ENCODE peak calls at places on chromosome 15, in five cellular contexts. G is heart left ventricle, M is brain microvascular endothelial cell, V is neural progenitor cell, A is nephron progenitor cell. D is an unnamed sample.

GRCh38 chr15:77840962-77841361 is 208.2 kb upstream of the LINGO1 start:
- DNase-seq in G (no peak), V (no peak), M (peak), A (no peak), D (no peak)

GRCh38 chr15:78316211-78317077 is 17.0 kb upstream of the SKIC8 start:
- DNase-seq in G (peak), A (no peak), V (peak), M (no peak), D (no peak)

GRCh38 chr15:38828031-38828532 is 263.5 kb upstream of the RASGRP1 start:
- DNase-seq in M (peak), A (no peak), V (no peak), G (no peak), D (no peak)

GRCh38 chr15:60059186-60059585 is 55.1 kb downstream of the FOXB1 start:
- DNase-seq in M (no peak), G (no peak), V (no peak), A (no peak), D (no peak)

GRCh38 chr15:45855907-45856579 is 221.2 kb downstream of the SQOR start:
- DNase-seq in M (no peak), A (no peak), G (no peak), V (no peak), D (no peak)

GRCh38 chr15:68191555-68191954 is 13.6 kb downstream of the CALML4 start:
- DNase-seq in G (no peak), V (no peak), M (no peak), A (no peak), D (no peak)

GRCh38 chr15:81016253-81017068 is 15.7 kb downstream of the TLNRD1 start:
- DNase-seq in V (no peak), M (no peak), A (no peak), G (no peak), D (no peak)

GRCh38 chr15:70045045-70045444 is 52.7 kb downstream of the TLE3 start:
- DNase-seq in M (no peak), V (no peak), A (no peak), G (no peak), D (no peak)

GRCh38 chr15:66233487-66234415 is 19.8 kb downstream of the MEGF11 start:
- DNase-seq in A (no peak), G (no peak), V (peak), M (no peak), D (no peak)

GRCh38 chr15:32774022-32774421 is 56.2 kb downstream of the GREM1 start:
- DNase-seq in M (peak), G (no peak), A (no peak), V (no peak), D (no peak)

GRCh38 chr15:52161406-52161966 is 29.7 kb downstream of the GNB5 start:
- DNase-seq in A (no peak), G (no peak), V (no peak), M (no peak), D (no peak)

GRCh38 chr15:76517910-76518309 is 181.3 kb downstream of the ISL2 start:
- DNase-seq in M (no peak), G (no peak), A (no peak), V (no peak), D (no peak)

GRCh38 chr15:81029416-81030367 is 29.0 kb downstream of the TLNRD1 start:
- DNase-seq in M (no peak), A (no peak), V (no peak), G (no peak), D (no peak)

GRCh38 chr15:56798639-56799038 is 65.3 kb upstream of the ZNF280D start:
- DNase-seq in A (no peak), G (peak), M (no peak), V (no peak), D (no peak)

GRCh38 chr15:71784719-71785118 is 25.6 kb upstream of the NR2E3 start:
- DNase-seq in M (no peak), G (no peak), A (no peak), V (no peak), D (no peak)

GRCh38 chr15:52563499-52564060 is 5.2 kb downstream of the ARPP19 start:
- DNase-seq in V (no peak), M (no peak), G (no peak), A (no peak), D (no peak)

GRCh38 chr15:48332642-48333034 is 1.4 kb downstream of the DUT start:
- DNase-seq in M (no peak), V (no peak), A (no peak), G (no peak), D (no peak)

GRCh38 chr15:58224068-58224467 is 85.9 kb downstream of the AQP9 start:
- DNase-seq in V (no peak), A (no peak), M (no peak), G (peak), D (no peak)

GRCh38 chr15:89371145-89372044 is 36.8 kb upstream of the POLG start:
- DNase-seq in A (peak), G (no peak), M (no peak), V (peak), D (no peak)

GRCh38 chr15:27730878-27731277 is 368.2 kb downstream of the OCA2 start:
- DNase-seq in A (no peak), M (no peak), G (no peak), V (no peak), D (no peak)

GRCh38 chr15:55969582-55969981 is 23.8 kb downstream of the NEDD4 start:
- DNase-seq in A (no peak), M (no peak), V (no peak), G (no peak), D (no peak)

GRCh38 chr15:77617507-77618285 is 15.0 kb downstream of the LINGO1 start:
- DNase-seq in M (no peak), G (no peak), V (no peak), A (no peak), D (peak)

GRCh38 chr15:83445653-83446052 is 1.5 kb upstream of the SH3GL3 start:
- DNase-seq in M (no peak), G (no peak), A (no peak), V (peak), D (no peak)

GRCh38 chr15:45121706-45122417 is 7.7 kb downstream of the DUOXA2 start:
- DNase-seq in M (peak), V (no peak), G (no peak), A (no peak), D (no peak)

GRCh38 chr15:83066034-83066760 is 855 bp downstream of the BTBD1 start:
- DNase-seq in M (no peak), A (peak), G (peak), V (peak), D (no peak)

GRCh38 chr15:95170587-95171380 is 939.4 kb downstream of the MCTP2 start:
- DNase-seq in V (no peak), G (no peak), A (peak), M (no peak), D (no peak)

GRCh38 chr15:39235084-39235795 is 345.6 kb upstream of the THBS1 start:
- DNase-seq in A (no peak), V (no peak), G (no peak), M (no peak), D (no peak)

GRCh38 chr15:71461748-71462147 is 346.5 kb downstream of the THSD4 start:
- DNase-seq in V (no peak), G (no peak), A (no peak), M (no peak), D (no peak)

GRCh38 chr15:40959331-40960141 is 6.3 kb downstream of the CHAC1 start:
- DNase-seq in M (no peak), V (peak), G (no peak), A (peak), D (no peak)

GRCh38 chr15:55343168-55343567 is 24.1 kb downstream of the PIGB start:
- DNase-seq in V (no peak), M (no peak), G (no peak), A (no peak), D (no peak)

GRCh38 chr15:76393614-76394013 is 57.0 kb downstream of the ISL2 start:
- DNase-seq in V (no peak), G (no peak), M (peak), A (no peak), D (no peak)

GRCh38 chr15:55247766-55248427 is 41.7 kb downstream of the RAB27A start:
- DNase-seq in A (no peak), V (no peak), G (no peak), M (no peak), D (no peak)

GRCh38 chr15:77475898-77476297 is 55.2 kb downstream of the HMG20A start:
- DNase-seq in A (peak), G (no peak), M (no peak), V (peak), D (no peak)

GRCh38 chr15:63389902-63390301 is 8.3 kb upstream of the CA12 start:
- DNase-seq in V (no peak), M (no peak), G (no peak), A (no peak), D (no peak)

GRCh38 chr15:94791516-94791915 is 560.2 kb downstream of the MCTP2 start:
- DNase-seq in V (no peak), A (no peak), M (no peak), G (no peak), D (no peak)

GRCh38 chr15:51134416-51135199 is 39.9 kb upstream of the TNFAIP8L3 start:
- DNase-seq in V (no peak), M (no peak), A (no peak), G (no peak), D (no peak)

GRCh38 chr15:51130344-51130743 is 35.6 kb upstream of the TNFAIP8L3 start:
- DNase-seq in G (no peak), V (no peak), M (no peak), A (no peak), D (no peak)

GRCh38 chr15:51133140-51133630 is 38.5 kb upstream of the TNFAIP8L3 start:
- DNase-seq in A (no peak), V (no peak), M (no peak), G (no peak), D (no peak)

GRCh38 chr15:51131596-51132290 is 37.0 kb upstream of the TNFAIP8L3 start:
- DNase-seq in A (no peak), M (no peak), V (no peak), G (no peak), D (no peak)

DNA sequence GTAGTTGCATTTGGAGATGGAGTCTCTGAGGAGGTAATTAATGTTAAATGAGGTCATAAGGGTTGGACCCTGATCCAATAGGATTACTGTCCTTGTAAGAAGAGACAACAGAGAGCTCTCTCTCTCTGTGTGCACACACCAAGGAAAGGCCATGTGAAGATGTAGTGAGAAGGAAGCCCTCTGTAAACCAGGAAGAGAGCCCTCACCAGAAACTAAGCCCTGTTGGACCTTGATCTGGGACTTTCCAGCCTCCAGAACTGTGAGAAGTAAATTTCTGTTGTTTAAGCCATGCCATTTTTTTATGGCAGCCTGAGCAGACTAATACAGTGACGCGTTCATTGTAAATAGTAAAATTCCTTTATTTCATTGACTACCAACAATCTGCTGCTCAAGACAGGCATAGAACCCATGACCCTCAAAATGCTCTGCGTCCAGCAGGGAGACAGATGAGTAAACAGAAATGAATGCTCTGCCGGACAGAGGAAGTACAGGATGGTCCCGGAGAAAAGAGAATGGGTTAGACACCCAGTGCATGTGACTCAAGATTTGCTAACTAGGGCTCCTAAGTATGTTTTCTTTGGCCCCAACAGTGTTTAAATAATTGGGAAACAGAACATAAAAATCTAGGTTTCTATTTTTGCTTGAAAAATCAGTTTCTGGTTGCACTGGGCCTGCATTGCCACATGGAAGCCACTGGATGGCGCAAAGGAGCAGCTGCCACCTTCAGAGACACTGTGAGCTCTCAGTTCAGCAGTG is 37.9 kb upstream of the TNFAIP8L3 start:
- DNase-seq in V (peak), M (peak), G (peak), A (peak), D (no peak)
- TF ChIP-seq CTCF in V (peak), M (peak), G (peak), A (peak), D (peak)

DNA sequence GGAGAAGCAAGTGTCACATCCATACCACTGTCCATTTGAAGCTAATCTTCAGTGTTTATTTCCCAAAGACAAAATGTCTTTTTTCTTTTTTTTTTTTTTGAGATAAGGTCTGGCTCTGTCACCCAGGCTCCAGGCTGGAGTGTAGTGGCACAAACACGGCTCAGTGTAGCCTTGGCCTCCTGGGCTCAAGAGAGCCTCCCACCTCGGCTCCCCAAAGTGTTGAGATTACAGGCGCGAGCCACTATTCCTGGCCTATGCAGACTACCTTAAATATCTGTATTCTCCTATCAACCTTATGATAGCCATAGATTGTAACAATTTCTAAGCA is 27.7 kb upstream of the VPS33B start:
- DNase-seq in G (no peak), M (no peak), A (no peak), V (no peak), D (no peak)
- TF ChIP-seq CTCF in G (no peak), M (no peak), A (no peak), V (no peak), D (no peak)

GRCh38 chr15:97933589-97933988 is 26.9 kb upstream of the ARRDC4 start:
- DNase-seq in A (no peak), G (no peak), V (no peak), M (no peak), D (no peak)
- TF ChIP-seq CTCF in A (no peak), G (no peak), V (no peak), M (no peak), D (no peak)

GRCh38 chr15:43211336-43211735 is 9.5 kb downstream of the EPB42 start:
- DNase-seq in M (no peak), G (no peak), V (no peak), A (no peak), D (no peak)

GRCh38 chr15:43212299-43212698 is 8.5 kb downstream of the EPB42 start:
- DNase-seq in M (no peak), G (no peak), A (no peak), V (no peak), D (no peak)

GRCh38 chr15:43210172-43210745 is 10.6 kb downstream of the EPB42 start:
- DNase-seq in M (no peak), V (no peak), G (no peak), A (no peak), D (no peak)

GRCh38 chr15:43209059-43209824 is 11.6 kb downstream of the EPB42 start:
- DNase-seq in A (peak), M (no peak), V (peak), G (no peak), D (no peak)

GRCh38 chr15:43210807-43211206 is 10.0 kb downstream of the EPB42 start:
- DNase-seq in A (no peak), G (no peak), M (no peak), V (no peak), D (no peak)
- TF ChIP-seq CTCF in A (no peak), G (no peak), M (peak), V (no peak), D (no peak)

GRCh38 chr15:75145027-75145841 is 56.4 kb upstream of the C15orf39 start:
- DNase-seq in A (no peak), M (no peak), G (no peak), V (no peak), D (no peak)
- TF ChIP-seq CTCF in A (no peak), M (no peak), G (no peak), V (no peak), D (no peak)

DNA sequence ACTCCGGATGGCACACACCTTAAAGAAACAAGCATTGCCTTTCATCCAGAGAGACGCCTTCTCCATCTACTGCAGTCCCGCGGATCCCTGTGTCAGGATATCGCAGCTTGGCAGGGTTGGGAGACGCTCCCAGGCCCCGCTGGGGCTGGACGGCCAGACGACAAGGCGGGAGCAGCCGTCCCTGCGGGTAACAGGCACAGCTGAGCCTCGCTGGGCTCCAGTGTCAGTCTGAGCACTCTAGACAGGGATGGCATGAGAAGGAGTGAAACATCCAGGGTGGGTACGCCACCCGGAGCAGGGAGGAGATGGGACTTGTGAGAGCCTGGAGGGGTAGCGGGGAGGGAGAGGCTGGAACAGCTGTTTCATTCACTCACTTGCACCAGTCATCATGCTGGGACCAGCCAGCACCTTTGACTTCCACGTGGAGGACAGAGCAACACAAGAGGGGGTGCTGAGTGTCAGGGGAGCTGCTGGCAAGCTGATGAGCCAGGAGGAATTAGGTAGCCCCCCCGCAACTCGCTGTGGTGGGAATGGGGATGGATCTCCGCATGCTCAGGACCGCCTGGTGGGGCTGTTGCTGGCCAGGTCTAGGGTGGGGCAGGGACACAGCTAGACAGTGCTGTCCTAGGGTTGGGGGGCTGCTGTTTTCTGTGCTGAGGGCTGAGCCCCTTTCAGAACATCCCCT is 31.6 kb upstream of the SNRPA1 start:
- DNase-seq in A (no peak), M (no peak), V (no peak), G (no peak), D (no peak)
- TF ChIP-seq CTCF in A (no peak), M (no peak), V (no peak), G (no peak), D (no peak)

DNA sequence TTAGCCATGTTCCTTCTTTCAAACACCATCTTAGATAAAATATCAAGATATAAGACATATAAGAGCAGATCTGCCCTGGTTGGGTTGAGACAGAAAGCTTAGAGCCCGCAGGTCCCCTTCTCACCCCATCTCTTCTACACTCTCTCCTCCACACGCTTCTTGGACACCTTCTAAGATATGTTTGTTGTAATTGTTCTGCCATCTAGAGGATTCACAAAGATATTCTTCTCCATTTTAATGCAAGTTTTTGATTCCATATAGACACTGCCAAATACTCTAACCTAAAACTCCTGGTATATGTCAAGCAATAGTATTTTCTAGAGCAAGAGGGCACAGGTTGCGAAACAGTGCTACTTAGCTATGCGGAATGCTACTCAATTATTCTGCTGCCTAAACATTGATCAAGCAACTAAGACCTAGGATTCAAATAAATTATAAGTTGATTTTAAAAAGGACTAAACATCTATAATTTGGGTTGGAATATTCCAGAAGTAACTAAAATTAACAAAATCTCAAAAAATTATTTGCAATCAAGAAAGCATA is 6.8 kb downstream of the CHRM5 start:
- DNase-seq in A (no peak), M (no peak), G (no peak), V (no peak), D (no peak)
- TF ChIP-seq CTCF in A (no peak), M (no peak), G (no peak), V (no peak), D (no peak)

DNA sequence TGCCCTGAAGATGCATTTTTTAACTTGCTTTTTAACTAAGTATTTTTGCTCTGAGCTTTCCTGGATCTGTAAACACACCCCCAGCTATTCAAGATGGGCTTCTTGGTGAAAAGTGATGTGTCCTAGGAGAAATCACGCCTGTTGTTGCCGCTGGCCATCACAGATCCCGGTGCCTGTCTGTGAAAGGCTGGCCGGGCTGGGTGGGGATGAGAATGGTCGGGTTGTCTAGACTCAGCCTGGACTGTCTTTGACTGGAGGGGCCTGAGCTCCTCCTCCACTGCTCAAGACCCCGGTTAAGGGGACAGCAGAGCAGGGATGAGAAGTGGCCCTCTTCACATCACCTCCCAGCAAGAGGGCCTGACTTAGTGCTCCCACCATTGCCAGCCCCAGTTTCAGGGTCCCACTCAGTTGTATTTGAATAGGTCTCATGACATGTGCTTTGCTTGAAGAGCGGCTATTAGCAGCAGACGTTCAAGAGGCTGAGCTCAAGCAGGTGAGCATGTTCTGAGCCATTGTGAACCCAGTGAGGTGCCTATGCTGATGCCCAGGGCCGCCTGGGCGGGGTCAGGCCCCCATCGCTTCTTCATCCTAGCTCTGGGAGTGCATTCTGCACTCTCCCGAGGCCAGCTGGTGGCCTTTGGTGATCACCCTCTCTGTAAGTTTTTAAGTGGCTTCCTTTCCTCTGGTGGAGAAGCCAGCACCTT is 79.9 kb downstream of the IGF1R start:
- DNase-seq in V (no peak), A (no peak), M (no peak), G (no peak), D (no peak)
- TF ChIP-seq CTCF in V (no peak), A (no peak), M (no peak), G (no peak), D (no peak)

D was measured in progenitor cell of endocrine pancreas.